ENCODE peak calls at places on chromosome 14, in six cellular contexts. One of them, this sample, is unnamed. For H3K4me1, the result is how much of the 10 kb centered on the place peaks cover.

GRCh38 chr14:35355981-35356839 is 48.3 kb downstream of the NFKBIA start:
- DNase-seq in HepG2: peak
- DNase-seq in stomach: no peak
- DNase-seq in heart left ventricle: no peak
- DNase-seq in K562: peak
- DNase-seq in transverse colon: peak
- DNase-seq in this sample: peak

GRCh38 chr14:50667491-50668007 is 557 bp downstream of the SAV1 start:
- DNase-seq in HepG2: no peak
- DNase-seq in stomach: peak
- DNase-seq in heart left ventricle: no peak
- DNase-seq in K562: peak
- DNase-seq in transverse colon: peak
- DNase-seq in this sample: peak

GRCh38 chr14:67240168-67240932 is 885 bp upstream of the PALS1 start:
- DNase-seq in HepG2: peak
- DNase-seq in stomach: peak
- DNase-seq in heart left ventricle: peak
- DNase-seq in K562: no peak
- DNase-seq in transverse colon: peak
- DNase-seq in this sample: peak

GRCh38 chr14:95452176-95452889 is 64.1 kb downstream of the SYNE3 start:
- DNase-seq in HepG2: peak
- DNase-seq in stomach: no peak
- DNase-seq in heart left ventricle: no peak
- DNase-seq in K562: peak
- DNase-seq in transverse colon: no peak
- DNase-seq in this sample: no peak

GRCh38 chr14:101101456-101102056 is 198.0 kb upstream of the RTL1 start:
- DNase-seq in HepG2: no peak
- DNase-seq in stomach: no peak
- DNase-seq in heart left ventricle: no peak
- DNase-seq in K562: no peak
- DNase-seq in transverse colon: no peak
- DNase-seq in this sample: no peak

GRCh38 chr14:73896521-73896920 is 9.9 kb downstream of the ZNF410 start:
- DNase-seq in HepG2: no peak
- DNase-seq in stomach: no peak
- DNase-seq in heart left ventricle: no peak
- DNase-seq in K562: no peak
- DNase-seq in transverse colon: no peak
- DNase-seq in this sample: no peak

GRCh38 chr14:87996276-87996592 is 3.3 kb upstream of the GALC start:
- DNase-seq in HepG2: peak
- DNase-seq in stomach: no peak
- DNase-seq in heart left ventricle: no peak
- DNase-seq in K562: no peak
- DNase-seq in transverse colon: no peak
- DNase-seq in this sample: no peak

GRCh38 chr14:60506985-60507829 is 1.7 kb upstream of the SIX6 start:
- DNase-seq in HepG2: no peak
- DNase-seq in stomach: no peak
- DNase-seq in heart left ventricle: no peak
- DNase-seq in K562: no peak
- DNase-seq in transverse colon: no peak
- DNase-seq in this sample: no peak

GRCh38 chr14:58078068-58078467 is 73.9 kb downstream of the ARMH4 start:
- DNase-seq in HepG2: no peak
- DNase-seq in stomach: no peak
- DNase-seq in heart left ventricle: no peak
- DNase-seq in K562: no peak
- DNase-seq in transverse colon: no peak
- DNase-seq in this sample: no peak

GRCh38 chr14:35699791-35700444 is 109.2 kb downstream of the RALGAPA1 start:
- DNase-seq in HepG2: no peak
- DNase-seq in stomach: no peak
- DNase-seq in heart left ventricle: no peak
- DNase-seq in K562: no peak
- DNase-seq in transverse colon: no peak
- DNase-seq in this sample: no peak

GRCh38 chr14:34030864-34031263 is 80.0 kb upstream of the EGLN3 start:
- DNase-seq in HepG2: no peak
- DNase-seq in stomach: no peak
- DNase-seq in heart left ventricle: peak
- DNase-seq in K562: no peak
- DNase-seq in transverse colon: peak
- DNase-seq in this sample: peak

GRCh38 chr14:82510007-82510406 is 976.4 kb upstream of the SEL1L start:
- DNase-seq in HepG2: no peak
- DNase-seq in stomach: no peak
- DNase-seq in heart left ventricle: no peak
- DNase-seq in K562: no peak
- DNase-seq in transverse colon: no peak
- DNase-seq in this sample: no peak

GRCh38 chr14:78074546-78074945 is 95.6 kb upstream of the NRXN3 start:
- DNase-seq in HepG2: no peak
- DNase-seq in stomach: no peak
- DNase-seq in heart left ventricle: no peak
- DNase-seq in K562: no peak
- DNase-seq in transverse colon: no peak
- DNase-seq in this sample: no peak

GRCh38 chr14:81031488-81031887 is 76.1 kb downstream of the TSHR start:
- DNase-seq in HepG2: no peak
- DNase-seq in stomach: peak
- DNase-seq in heart left ventricle: no peak
- DNase-seq in K562: no peak
- DNase-seq in transverse colon: no peak
- DNase-seq in this sample: peak

GRCh38 chr14:49999216-49999761 is 106.4 kb downstream of the ARF6 start:
- DNase-seq in HepG2: no peak
- DNase-seq in stomach: peak
- DNase-seq in heart left ventricle: peak
- DNase-seq in K562: peak
- DNase-seq in transverse colon: peak
- DNase-seq in this sample: peak

GRCh38 chr14:47389520-47389919 is 285.9 kb downstream of the MDGA2 start:
- DNase-seq in HepG2: no peak
- DNase-seq in stomach: no peak
- DNase-seq in heart left ventricle: no peak
- DNase-seq in K562: no peak
- DNase-seq in transverse colon: no peak
- DNase-seq in this sample: no peak

GRCh38 chr14:37384870-37385596 is 187.3 kb downstream of the MIPOL1 start:
- DNase-seq in HepG2: peak
- DNase-seq in stomach: no peak
- DNase-seq in heart left ventricle: no peak
- DNase-seq in K562: no peak
- DNase-seq in transverse colon: no peak
- DNase-seq in this sample: peak

GRCh38 chr14:103087343-103087835 is 3.4 kb downstream of the LBHD2 start:
- DNase-seq in HepG2: no peak
- DNase-seq in stomach: no peak
- DNase-seq in heart left ventricle: no peak
- DNase-seq in K562: no peak
- DNase-seq in transverse colon: no peak
- DNase-seq in this sample: no peak

GRCh38 chr14:57247283-57247682 is 21.4 kb downstream of the EXOC5 start:
- DNase-seq in HepG2: no peak
- DNase-seq in stomach: no peak
- DNase-seq in heart left ventricle: no peak
- DNase-seq in K562: no peak
- DNase-seq in transverse colon: no peak
- DNase-seq in this sample: no peak

GRCh38 chr14:92397140-92397815 is 74.3 kb downstream of the SLC24A4 start:
- DNase-seq in HepG2: no peak
- DNase-seq in stomach: no peak
- DNase-seq in heart left ventricle: no peak
- DNase-seq in K562: no peak
- DNase-seq in transverse colon: no peak
- DNase-seq in this sample: no peak

GRCh38 chr14:32226051-32226450 is 23.0 kb upstream of the RNU6-8 start:
- DNase-seq in HepG2: no peak
- DNase-seq in stomach: no peak
- DNase-seq in heart left ventricle: no peak
- DNase-seq in K562: no peak
- DNase-seq in transverse colon: no peak
- DNase-seq in this sample: no peak

GRCh38 chr14:54568821-54569591 is 2.1 kb downstream of the SAMD4A start:
- DNase-seq in HepG2: peak
- DNase-seq in stomach: no peak
- DNase-seq in heart left ventricle: peak
- DNase-seq in K562: no peak
- DNase-seq in transverse colon: peak
- DNase-seq in this sample: no peak

GRCh38 chr14:66464261-66464660 is 21.9 kb upstream of the CCDC196 start:
- DNase-seq in HepG2: no peak
- DNase-seq in stomach: no peak
- DNase-seq in heart left ventricle: no peak
- DNase-seq in K562: no peak
- DNase-seq in transverse colon: no peak
- DNase-seq in this sample: no peak

GRCh38 chr14:104594310-104595046 is 10.1 kb downstream of the TMEM179 start:
- DNase-seq in HepG2: no peak
- DNase-seq in stomach: no peak
- DNase-seq in heart left ventricle: no peak
- DNase-seq in K562: no peak
- DNase-seq in transverse colon: no peak
- DNase-seq in this sample: no peak

GRCh38 chr14:74085828-74086227 is 1.1 kb downstream of the LIN52 start:
- DNase-seq in HepG2: no peak
- DNase-seq in stomach: no peak
- DNase-seq in heart left ventricle: no peak
- DNase-seq in K562: no peak
- DNase-seq in transverse colon: no peak
- DNase-seq in this sample: no peak

GRCh38 chr14:81401420-81402122 is 1.4 kb upstream of the STON2 start:
- DNase-seq in HepG2: no peak
- DNase-seq in stomach: no peak
- DNase-seq in heart left ventricle: no peak
- DNase-seq in K562: no peak
- DNase-seq in transverse colon: no peak
- DNase-seq in this sample: no peak

GRCh38 chr14:89673499-89674225 is 256.6 kb upstream of the FOXN3 start:
- DNase-seq in HepG2: no peak
- DNase-seq in stomach: no peak
- DNase-seq in heart left ventricle: no peak
- DNase-seq in K562: no peak
- DNase-seq in transverse colon: peak
- DNase-seq in this sample: no peak
- H3K4me1 ChIP-seq in HepG2: under half
- H3K4me1 ChIP-seq in stomach: under half
- H3K4me1 ChIP-seq in heart left ventricle: under half
- H3K4me1 ChIP-seq in K562: under half
- H3K4me1 ChIP-seq in transverse colon: under half
- H3K4me1 ChIP-seq in this sample: under half

DNA sequence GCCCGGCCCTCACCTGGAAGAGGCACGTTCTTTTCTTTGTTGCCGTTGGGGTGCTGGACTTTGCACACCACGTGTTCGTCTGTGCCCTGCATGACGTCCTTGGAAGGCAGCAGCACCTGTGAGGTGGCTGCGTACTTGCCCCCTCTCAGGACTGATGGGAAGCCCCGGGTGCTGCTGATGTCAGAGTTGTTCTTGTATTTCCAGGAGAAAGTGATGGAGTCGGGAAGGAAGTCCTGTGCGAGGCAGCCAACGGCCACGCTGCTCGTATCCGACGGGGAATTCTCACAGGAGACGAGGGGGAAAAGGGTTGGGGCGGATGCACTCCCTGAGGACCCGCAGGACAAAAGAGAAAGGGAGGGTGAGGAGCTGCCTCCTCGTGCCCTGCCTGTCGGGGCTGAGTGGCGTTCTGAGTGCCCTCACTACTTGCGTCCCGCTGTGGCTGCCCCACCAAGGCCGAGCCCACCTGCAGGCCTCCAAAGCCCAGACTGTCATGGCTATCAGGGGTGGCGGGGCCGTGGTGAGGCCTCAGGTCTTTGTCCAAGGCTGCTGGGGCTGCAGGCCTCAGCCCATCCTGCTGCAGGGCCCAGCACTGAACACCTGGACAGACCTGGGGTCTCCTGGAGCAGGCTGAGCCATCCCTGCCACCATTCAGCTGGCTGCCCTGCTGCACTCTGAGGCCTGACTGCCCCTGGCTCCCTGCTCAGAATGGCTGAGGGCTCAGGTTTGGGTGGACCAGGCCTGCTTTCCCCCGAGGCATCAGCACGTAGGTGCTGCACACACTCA is 329.7 kb downstream of the TMEM121 start:
- DNase-seq in HepG2: no peak
- DNase-seq in stomach: no peak
- DNase-seq in heart left ventricle: no peak
- DNase-seq in K562: no peak
- DNase-seq in transverse colon: peak
- DNase-seq in this sample: peak
- TF ChIP-seq POLR2A in HepG2: no peak
- TF ChIP-seq POLR2A in stomach: no peak
- TF ChIP-seq POLR2A in heart left ventricle: no peak
- TF ChIP-seq POLR2A in K562: no peak
- TF ChIP-seq POLR2A in transverse colon: no peak
- TF ChIP-seq POLR2A in this sample: no peak

GRCh38 chr14:64715146-64715627 is 11.0 kb downstream of the PLEKHG3 start:
- DNase-seq in HepG2: no peak
- DNase-seq in stomach: no peak
- DNase-seq in heart left ventricle: no peak
- DNase-seq in K562: no peak
- DNase-seq in transverse colon: no peak
- DNase-seq in this sample: no peak
- H3K4me3 ChIP-seq in HepG2: no peak
- H3K4me3 ChIP-seq in stomach: peak
- H3K4me3 ChIP-seq in heart left ventricle: peak
- H3K4me3 ChIP-seq in K562: no peak
- H3K4me3 ChIP-seq in transverse colon: peak
- H3K4me3 ChIP-seq in this sample: no peak

GRCh38 chr14:52350445-52350844 is 36.3 kb downstream of the PTGER2 start:
- DNase-seq in HepG2: no peak
- DNase-seq in stomach: no peak
- DNase-seq in heart left ventricle: no peak
- DNase-seq in K562: no peak
- DNase-seq in transverse colon: no peak
- DNase-seq in this sample: no peak
- H3K4me1 ChIP-seq in HepG2: under half
- H3K4me1 ChIP-seq in stomach: under half
- H3K4me1 ChIP-seq in heart left ventricle: under half
- H3K4me1 ChIP-seq in K562: under half
- H3K4me1 ChIP-seq in transverse colon: under half
- H3K4me1 ChIP-seq in this sample: under half

DNA sequence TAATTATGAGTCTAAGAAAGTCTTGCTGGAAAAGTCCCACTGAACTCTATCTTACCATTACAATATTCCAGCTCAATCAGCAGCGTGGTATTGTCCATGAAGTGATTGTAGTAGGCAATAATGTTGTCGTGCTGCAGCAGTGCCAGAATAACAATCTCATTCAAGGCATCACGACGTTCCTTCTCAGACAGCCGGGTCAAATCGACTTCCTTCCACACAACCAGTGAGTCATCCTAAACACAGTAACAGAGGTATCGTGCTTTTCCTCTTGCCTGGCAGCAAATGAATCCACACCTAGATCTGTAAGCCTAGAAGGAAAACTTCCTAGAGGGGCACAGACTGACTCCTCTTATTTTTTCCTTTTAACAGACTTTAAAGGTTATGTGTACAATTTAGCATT is 2.9 kb downstream of the NEK9 start:
- DNase-seq in HepG2: no peak
- DNase-seq in stomach: no peak
- DNase-seq in heart left ventricle: no peak
- DNase-seq in K562: peak
- DNase-seq in transverse colon: peak
- DNase-seq in this sample: no peak
- TF ChIP-seq POLR2A in HepG2: no peak
- TF ChIP-seq POLR2A in stomach: no peak
- TF ChIP-seq POLR2A in heart left ventricle: no peak
- TF ChIP-seq POLR2A in K562: no peak
- TF ChIP-seq POLR2A in transverse colon: no peak
- TF ChIP-seq POLR2A in this sample: no peak

This sample was measured in body of pancreas.